ENCODE peak calls at places on chromosome 1, in six cellular contexts. One of them, this sample, is unnamed.

GRCh38 chr1:148307583-148308185 is 155.6 kb upstream of the NBPF11 start:
- DNase-seq in WERI-Rb-1: no peak
- DNase-seq in HFFc6: no peak
- DNase-seq in AG09319: no peak
- DNase-seq in psoas muscle: no peak
- DNase-seq in Calu3: no peak
- DNase-seq in this sample: no peak

GRCh38 chr1:44723064-44723463 is 7.9 kb downstream of the RNU5D-1 start:
- DNase-seq in psoas muscle: no peak
- DNase-seq in WERI-Rb-1: no peak
- DNase-seq in HFFc6: no peak
- DNase-seq in Calu3: no peak
- DNase-seq in AG09319: no peak
- DNase-seq in this sample: no peak

GRCh38 chr1:204285438-204286322 is 71.9 kb upstream of the GOLT1A start:
- DNase-seq in WERI-Rb-1: no peak
- DNase-seq in psoas muscle: no peak
- DNase-seq in Calu3: no peak
- DNase-seq in AG09319: no peak
- DNase-seq in HFFc6: no peak
- DNase-seq in this sample: no peak

GRCh38 chr1:97308131-97308530 is 586.5 kb downstream of the PTBP2 start:
- DNase-seq in Calu3: no peak
- DNase-seq in HFFc6: peak
- DNase-seq in AG09319: no peak
- DNase-seq in psoas muscle: no peak
- DNase-seq in WERI-Rb-1: no peak
- DNase-seq in this sample: no peak

GRCh38 chr1:20521960-20522861 is 14.3 kb upstream of the MUL1 start:
- DNase-seq in AG09319: peak
- DNase-seq in HFFc6: peak
- DNase-seq in Calu3: peak
- DNase-seq in WERI-Rb-1: peak
- DNase-seq in psoas muscle: peak
- DNase-seq in this sample: peak

GRCh38 chr1:186948542-186948941 is 119.8 kb downstream of the PLA2G4A start:
- DNase-seq in AG09319: no peak
- DNase-seq in Calu3: peak
- DNase-seq in WERI-Rb-1: peak
- DNase-seq in psoas muscle: no peak
- DNase-seq in HFFc6: no peak
- DNase-seq in this sample: no peak

GRCh38 chr1:169483500-169483966 is 2.2 kb downstream of the SLC19A2 start:
- DNase-seq in psoas muscle: peak
- DNase-seq in WERI-Rb-1: no peak
- DNase-seq in Calu3: peak
- DNase-seq in AG09319: no peak
- DNase-seq in HFFc6: no peak
- DNase-seq in this sample: no peak

GRCh38 chr1:234326493-234327366 is 46.5 kb upstream of the COA6 start:
- DNase-seq in HFFc6: peak
- DNase-seq in WERI-Rb-1: peak
- DNase-seq in AG09319: peak
- DNase-seq in psoas muscle: no peak
- DNase-seq in Calu3: peak
- DNase-seq in this sample: peak

GRCh38 chr1:201850053-201850397 is 21.1 kb downstream of the IPO9 start:
- DNase-seq in AG09319: peak
- DNase-seq in Calu3: no peak
- DNase-seq in psoas muscle: no peak
- DNase-seq in WERI-Rb-1: no peak
- DNase-seq in HFFc6: peak
- DNase-seq in this sample: no peak

GRCh38 chr1:113534875-113535274 is 144.6 kb downstream of the MAGI3 start:
- DNase-seq in AG09319: no peak
- DNase-seq in Calu3: no peak
- DNase-seq in HFFc6: no peak
- DNase-seq in WERI-Rb-1: no peak
- DNase-seq in psoas muscle: no peak
- DNase-seq in this sample: no peak

GRCh38 chr1:45552309-45552708 is 1.7 kb downstream of the AKR1A1 start:
- DNase-seq in Calu3: no peak
- DNase-seq in WERI-Rb-1: no peak
- DNase-seq in psoas muscle: no peak
- DNase-seq in AG09319: no peak
- DNase-seq in HFFc6: no peak
- DNase-seq in this sample: no peak

GRCh38 chr1:201324306-201324705 is 41.0 kb downstream of the PKP1 start:
- DNase-seq in Calu3: no peak
- DNase-seq in AG09319: no peak
- DNase-seq in psoas muscle: no peak
- DNase-seq in HFFc6: no peak
- DNase-seq in WERI-Rb-1: no peak
- DNase-seq in this sample: no peak

GRCh38 chr1:1145547-1145914 is 28.1 kb upstream of the TTLL10 start:
- DNase-seq in HFFc6: no peak
- DNase-seq in AG09319: no peak
- DNase-seq in WERI-Rb-1: no peak
- DNase-seq in psoas muscle: no peak
- DNase-seq in Calu3: no peak
- DNase-seq in this sample: no peak

GRCh38 chr1:226967665-226968064 is 27.6 kb downstream of the COQ8A start:
- DNase-seq in HFFc6: no peak
- DNase-seq in Calu3: no peak
- DNase-seq in AG09319: no peak
- DNase-seq in psoas muscle: peak
- DNase-seq in WERI-Rb-1: no peak
- DNase-seq in this sample: no peak

GRCh38 chr1:166974647-166975345 is 544 bp downstream of the ILDR2 start:
- DNase-seq in Calu3: no peak
- DNase-seq in WERI-Rb-1: peak
- DNase-seq in HFFc6: no peak
- DNase-seq in psoas muscle: no peak
- DNase-seq in AG09319: no peak
- DNase-seq in this sample: no peak

GRCh38 chr1:64675718-64676345 is 69.0 kb upstream of the RAVER2 start:
- DNase-seq in WERI-Rb-1: no peak
- DNase-seq in psoas muscle: no peak
- DNase-seq in Calu3: no peak
- DNase-seq in HFFc6: no peak
- DNase-seq in AG09319: no peak
- DNase-seq in this sample: no peak

GRCh38 chr1:229013981-229014380 is 256.9 kb upstream of the RAB4A start:
- DNase-seq in WERI-Rb-1: no peak
- DNase-seq in AG09319: no peak
- DNase-seq in psoas muscle: no peak
- DNase-seq in HFFc6: no peak
- DNase-seq in Calu3: no peak
- DNase-seq in this sample: no peak

GRCh38 chr1:231162300-231162969 is 577 bp downstream of the TRIM67 start:
- DNase-seq in WERI-Rb-1: peak
- DNase-seq in Calu3: peak
- DNase-seq in psoas muscle: peak
- DNase-seq in HFFc6: no peak
- DNase-seq in AG09319: no peak
- DNase-seq in this sample: peak

GRCh38 chr1:202656057-202656456 is 54.2 kb downstream of the SYT2 start:
- DNase-seq in HFFc6: no peak
- DNase-seq in WERI-Rb-1: peak
- DNase-seq in AG09319: no peak
- DNase-seq in Calu3: peak
- DNase-seq in psoas muscle: no peak
- DNase-seq in this sample: peak

GRCh38 chr1:1020000-1020404 is at the start of gene AGRN:
- DNase-seq in AG09319: no peak
- DNase-seq in HFFc6: no peak
- DNase-seq in WERI-Rb-1: no peak
- DNase-seq in psoas muscle: peak
- DNase-seq in Calu3: peak
- DNase-seq in this sample: peak

GRCh38 chr1:155117610-155118009 is 10.1 kb upstream of the EFNA1 start:
- DNase-seq in WERI-Rb-1: no peak
- DNase-seq in AG09319: no peak
- DNase-seq in HFFc6: no peak
- DNase-seq in psoas muscle: no peak
- DNase-seq in Calu3: no peak
- DNase-seq in this sample: no peak

DNA sequence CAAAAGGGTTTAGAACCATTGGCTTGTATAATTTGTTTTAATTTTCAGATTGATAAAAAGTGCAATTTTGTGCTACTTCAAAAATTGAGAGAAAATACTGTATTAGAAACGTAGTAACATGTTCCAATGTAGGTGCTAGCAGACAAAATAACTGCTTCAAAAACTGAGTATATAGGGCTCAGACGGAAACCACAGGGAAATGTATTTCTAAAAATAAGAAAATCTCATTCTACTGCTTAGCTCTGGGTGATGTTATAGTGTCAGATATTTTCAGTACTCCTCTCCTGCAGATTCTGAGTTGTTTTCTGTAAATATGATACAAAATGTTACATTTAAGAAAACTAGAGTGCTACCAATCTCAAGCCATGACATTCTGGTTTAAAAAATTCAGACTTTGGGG is 55.4 kb downstream of the KCNK2 start:
- DNase-seq in HFFc6: no peak
- DNase-seq in AG09319: no peak
- DNase-seq in WERI-Rb-1: no peak
- DNase-seq in psoas muscle: no peak
- DNase-seq in Calu3: no peak
- DNase-seq in this sample: no peak
- TF ChIP-seq CTCF in HFFc6: no peak
- TF ChIP-seq CTCF in AG09319: no peak
- TF ChIP-seq CTCF in WERI-Rb-1: no peak
- TF ChIP-seq CTCF in psoas muscle: no peak
- TF ChIP-seq CTCF in Calu3: no peak
- TF ChIP-seq CTCF in this sample: no peak

GRCh38 chr1:233240839-233241682 is 54.5 kb downstream of the PCNX2 start:
- DNase-seq in Calu3: peak
- DNase-seq in HFFc6: no peak
- DNase-seq in WERI-Rb-1: peak
- DNase-seq in AG09319: no peak
- DNase-seq in psoas muscle: peak
- DNase-seq in this sample: peak

GRCh38 chr1:233241782-233242181 is 53.7 kb downstream of the PCNX2 start:
- DNase-seq in HFFc6: no peak
- DNase-seq in Calu3: no peak
- DNase-seq in WERI-Rb-1: no peak
- DNase-seq in AG09319: no peak
- DNase-seq in psoas muscle: no peak
- DNase-seq in this sample: no peak

GRCh38 chr1:233240367-233240766 is 55.2 kb downstream of the PCNX2 start:
- DNase-seq in AG09319: peak
- DNase-seq in Calu3: no peak
- DNase-seq in WERI-Rb-1: no peak
- DNase-seq in psoas muscle: no peak
- DNase-seq in HFFc6: no peak
- DNase-seq in this sample: no peak

GRCh38 chr1:233237623-233238022 is 57.9 kb downstream of the PCNX2 start:
- DNase-seq in psoas muscle: no peak
- DNase-seq in Calu3: no peak
- DNase-seq in WERI-Rb-1: no peak
- DNase-seq in HFFc6: no peak
- DNase-seq in AG09319: no peak
- DNase-seq in this sample: no peak

DNA sequence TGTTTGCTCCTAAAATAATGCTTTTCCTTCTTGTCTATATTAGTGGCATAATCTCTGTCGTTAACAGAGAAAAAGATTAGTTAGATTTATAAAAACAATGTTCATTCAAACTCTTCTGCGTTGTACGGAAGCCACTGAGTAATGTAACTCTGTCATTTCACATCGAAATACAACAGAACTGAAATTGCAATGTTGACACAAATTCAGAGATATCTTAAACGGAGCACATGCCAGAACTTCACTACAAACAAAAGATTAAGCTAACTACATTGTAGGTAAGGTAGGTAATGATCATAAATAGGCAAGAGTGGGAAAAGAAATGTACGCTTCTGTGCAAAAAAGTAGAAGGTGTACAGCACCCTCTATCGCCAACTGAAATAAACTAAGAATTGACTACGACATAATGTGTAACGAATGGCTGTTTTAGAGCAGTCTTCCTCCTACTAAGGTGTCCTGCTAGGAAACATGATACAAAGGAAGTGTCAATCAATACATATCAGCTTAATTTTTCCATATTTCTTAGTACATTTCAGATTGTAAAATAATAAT is 56.6 kb downstream of the PCNX2 start:
- DNase-seq in Calu3: no peak
- DNase-seq in HFFc6: no peak
- DNase-seq in WERI-Rb-1: no peak
- DNase-seq in AG09319: no peak
- DNase-seq in psoas muscle: no peak
- DNase-seq in this sample: no peak
- TF ChIP-seq CTCF in Calu3: no peak
- TF ChIP-seq CTCF in HFFc6: no peak
- TF ChIP-seq CTCF in WERI-Rb-1: peak
- TF ChIP-seq CTCF in AG09319: no peak
- TF ChIP-seq CTCF in psoas muscle: peak
- TF ChIP-seq CTCF in this sample: no peak

DNA sequence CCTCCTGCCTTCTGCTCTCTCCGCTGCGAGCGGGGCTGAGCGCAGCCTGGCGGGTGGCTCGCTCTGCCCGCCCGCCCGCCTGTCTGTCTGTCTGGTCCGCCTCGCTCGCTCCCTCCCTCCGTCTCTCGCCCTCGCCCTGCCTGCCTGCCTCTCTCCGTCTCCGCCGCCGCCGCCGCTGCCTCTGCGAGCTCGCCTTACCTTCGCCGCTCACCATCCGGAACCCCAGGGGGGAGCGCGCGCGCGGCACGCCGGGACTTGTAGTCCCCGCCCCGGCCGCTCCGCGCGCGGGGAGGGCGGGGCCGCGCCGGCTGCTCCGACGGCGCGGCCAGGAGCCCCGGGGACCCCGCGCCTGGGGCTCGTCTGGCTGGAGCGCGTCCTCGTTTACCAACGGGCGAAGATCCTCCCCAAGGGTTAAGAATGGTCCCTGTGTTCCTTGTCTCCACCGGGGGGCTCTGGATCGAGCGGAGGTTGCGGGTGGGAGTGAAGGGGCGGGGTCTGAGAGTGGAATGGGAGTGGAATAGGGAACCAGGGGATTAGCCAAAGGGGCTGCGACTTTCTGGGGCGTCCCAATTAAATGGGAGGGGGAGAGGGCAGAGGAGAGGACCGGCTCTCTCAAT is at the start of gene AHDC1:
- DNase-seq in HFFc6: peak
- DNase-seq in Calu3: peak
- DNase-seq in WERI-Rb-1: peak
- DNase-seq in psoas muscle: peak
- DNase-seq in AG09319: peak
- DNase-seq in this sample: peak
- TF ChIP-seq CTCF in HFFc6: no peak
- TF ChIP-seq CTCF in Calu3: no peak
- TF ChIP-seq CTCF in WERI-Rb-1: no peak
- TF ChIP-seq CTCF in psoas muscle: no peak
- TF ChIP-seq CTCF in AG09319: no peak
- TF ChIP-seq CTCF in this sample: no peak

DNA sequence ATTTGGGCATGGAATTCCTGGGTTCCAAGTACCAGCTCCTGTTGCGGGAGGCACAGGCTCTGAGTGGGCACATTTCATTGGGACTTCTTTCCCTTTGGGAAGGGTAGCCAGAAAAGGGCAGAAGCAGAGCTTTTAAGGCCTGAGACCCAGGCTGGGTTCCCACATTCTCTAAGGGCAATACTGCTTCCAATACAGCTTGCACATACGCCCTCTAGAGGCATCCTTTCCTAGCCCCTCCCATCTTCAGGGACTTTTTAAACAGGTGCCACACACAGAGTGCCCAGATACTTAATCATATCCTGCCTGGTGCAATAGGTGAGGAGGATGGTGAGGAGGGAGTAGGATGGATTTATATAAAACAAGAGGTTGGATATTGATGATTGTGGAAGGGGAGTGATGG is 5.7 kb downstream of the GPR88 start:
- DNase-seq in HFFc6: no peak
- DNase-seq in Calu3: peak
- DNase-seq in psoas muscle: peak
- DNase-seq in WERI-Rb-1: peak
- DNase-seq in AG09319: no peak
- DNase-seq in this sample: no peak
- TF ChIP-seq CTCF in HFFc6: peak
- TF ChIP-seq CTCF in Calu3: no peak
- TF ChIP-seq CTCF in psoas muscle: no peak
- TF ChIP-seq CTCF in WERI-Rb-1: peak
- TF ChIP-seq CTCF in AG09319: no peak
- TF ChIP-seq CTCF in this sample: no peak